ENCODE peak calls at places on chromosomes 1 and 21, in six cellular contexts. One of them, this sample, is unnamed.

GRCh38 chr1:70528591-70529333 is 117.7 kb downstream of the CTH start:
- DNase-seq in HCEC 1CT: no peak
- DNase-seq in HFFc6: no peak
- DNase-seq in AG08396: peak
- DNase-seq in prostate gland: peak
- DNase-seq in activated naive CD4-positive, alpha-beta T cell treated with anti-CD3 and anti-CD28 coated beads for 36 hours: peak
- DNase-seq in this sample: peak

GRCh38 chr21:46264690-46265144 is 20.7 kb downstream of the MCM3AP start:
- DNase-seq in HCEC 1CT: no peak
- DNase-seq in HFFc6: no peak
- DNase-seq in AG08396: no peak
- DNase-seq in prostate gland: no peak
- DNase-seq in activated naive CD4-positive, alpha-beta T cell treated with anti-CD3 and anti-CD28 coated beads for 36 hours: no peak
- DNase-seq in this sample: no peak

GRCh38 chr1:203177471-203178039 is 1.9 kb upstream of the MYBPH start:
- DNase-seq in HCEC 1CT: peak
- DNase-seq in HFFc6: peak
- DNase-seq in AG08396: peak
- DNase-seq in prostate gland: no peak
- DNase-seq in activated naive CD4-positive, alpha-beta T cell treated with anti-CD3 and anti-CD28 coated beads for 36 hours: no peak
- DNase-seq in this sample: peak

GRCh38 chr1:43255438-43256210 is 14.2 kb upstream of the TMEM125 start:
- DNase-seq in HCEC 1CT: no peak
- DNase-seq in HFFc6: no peak
- DNase-seq in AG08396: no peak
- DNase-seq in prostate gland: no peak
- DNase-seq in activated naive CD4-positive, alpha-beta T cell treated with anti-CD3 and anti-CD28 coated beads for 36 hours: no peak
- DNase-seq in this sample: no peak

GRCh38 chr1:92536593-92537332 is 50.0 kb upstream of the GFI1 start:
- DNase-seq in HCEC 1CT: peak
- DNase-seq in HFFc6: peak
- DNase-seq in AG08396: peak
- DNase-seq in prostate gland: no peak
- DNase-seq in activated naive CD4-positive, alpha-beta T cell treated with anti-CD3 and anti-CD28 coated beads for 36 hours: peak
- DNase-seq in this sample: peak

GRCh38 chr1:198856601-198857000 is 217.8 kb downstream of the PTPRC start:
- DNase-seq in HCEC 1CT: no peak
- DNase-seq in HFFc6: no peak
- DNase-seq in AG08396: no peak
- DNase-seq in prostate gland: no peak
- DNase-seq in activated naive CD4-positive, alpha-beta T cell treated with anti-CD3 and anti-CD28 coated beads for 36 hours: no peak
- DNase-seq in this sample: no peak

GRCh38 chr1:8860738-8861516 is 17.6 kb downstream of the ENO1 start:
- DNase-seq in HCEC 1CT: no peak
- DNase-seq in HFFc6: no peak
- DNase-seq in AG08396: no peak
- DNase-seq in prostate gland: no peak
- DNase-seq in activated naive CD4-positive, alpha-beta T cell treated with anti-CD3 and anti-CD28 coated beads for 36 hours: no peak
- DNase-seq in this sample: no peak

GRCh38 chr1:226990133-226990716 is 50.1 kb downstream of the COQ8A start:
- DNase-seq in HCEC 1CT: no peak
- DNase-seq in HFFc6: no peak
- DNase-seq in AG08396: no peak
- DNase-seq in prostate gland: no peak
- DNase-seq in activated naive CD4-positive, alpha-beta T cell treated with anti-CD3 and anti-CD28 coated beads for 36 hours: peak
- DNase-seq in this sample: no peak

GRCh38 chr1:68401506-68401905 is 48.2 kb downstream of the RPE65 start:
- DNase-seq in HCEC 1CT: no peak
- DNase-seq in HFFc6: no peak
- DNase-seq in AG08396: no peak
- DNase-seq in prostate gland: no peak
- DNase-seq in activated naive CD4-positive, alpha-beta T cell treated with anti-CD3 and anti-CD28 coated beads for 36 hours: no peak
- DNase-seq in this sample: no peak

GRCh38 chr1:24096009-24096736 is 15.8 kb downstream of the MYOM3 start:
- DNase-seq in HCEC 1CT: no peak
- DNase-seq in HFFc6: no peak
- DNase-seq in AG08396: no peak
- DNase-seq in prostate gland: no peak
- DNase-seq in activated naive CD4-positive, alpha-beta T cell treated with anti-CD3 and anti-CD28 coated beads for 36 hours: no peak
- DNase-seq in this sample: no peak

GRCh38 chr21:14684071-14684470 is 138.0 kb upstream of the SAMSN1 start:
- DNase-seq in HCEC 1CT: no peak
- DNase-seq in HFFc6: no peak
- DNase-seq in AG08396: no peak
- DNase-seq in prostate gland: no peak
- DNase-seq in activated naive CD4-positive, alpha-beta T cell treated with anti-CD3 and anti-CD28 coated beads for 36 hours: no peak
- DNase-seq in this sample: no peak

GRCh38 chr1:234262754-234263105 is 110.5 kb upstream of the COA6 start:
- DNase-seq in HCEC 1CT: no peak
- DNase-seq in HFFc6: no peak
- DNase-seq in AG08396: no peak
- DNase-seq in prostate gland: peak
- DNase-seq in activated naive CD4-positive, alpha-beta T cell treated with anti-CD3 and anti-CD28 coated beads for 36 hours: no peak
- DNase-seq in this sample: no peak

GRCh38 chr1:202688401-202688800 is 21.9 kb downstream of the SYT2 start:
- DNase-seq in HCEC 1CT: no peak
- DNase-seq in HFFc6: no peak
- DNase-seq in AG08396: no peak
- DNase-seq in prostate gland: no peak
- DNase-seq in activated naive CD4-positive, alpha-beta T cell treated with anti-CD3 and anti-CD28 coated beads for 36 hours: no peak
- DNase-seq in this sample: no peak

GRCh38 chr1:4380564-4381168 is 273.7 kb upstream of the AJAP1 start:
- DNase-seq in HCEC 1CT: no peak
- DNase-seq in HFFc6: peak
- DNase-seq in AG08396: no peak
- DNase-seq in prostate gland: no peak
- DNase-seq in activated naive CD4-positive, alpha-beta T cell treated with anti-CD3 and anti-CD28 coated beads for 36 hours: no peak
- DNase-seq in this sample: peak